ENCODE peak calls at places on chromosomes 7 and 10, in ten cellular contexts. C, N, Z, X, R, T, J, H, V and Y are unnamed samples.
A peak's percentile ranks its signal among the peaks of the same experiment; 100 is the strongest.

GRCh38 chr7:127578036-127578684 is 7.2 kb downstream of the GCC1 start:
- DNase-seq in C (no peak), N (no peak), Z (no peak), X (peak; percentile 33), R (peak; percentile 16), T (no peak), J (no peak), H (no peak), V (no peak), Y (no peak)

GRCh38 chr10:69061305-69062161 is 26.4 kb upstream of the SRGN start:
- DNase-seq in C (no peak), N (no peak), Z (no peak), X (no peak), R (no peak), T (no peak), J (peak; percentile 99), H (peak; percentile 73), V (no peak), Y (no peak)

GRCh38 chr7:41232086-41232485 is 470.8 kb downstream of the INHBA start:
- DNase-seq in C (no peak), N (no peak), Z (no peak), X (no peak), R (no peak), T (no peak), J (no peak), H (no peak), V (no peak), Y (no peak)

GRCh38 chr10:55065185-55065584 is 264.2 kb upstream of the PCDH15 start:
- DNase-seq in C (no peak), N (no peak), Z (no peak), X (peak; percentile 3), R (no peak), T (no peak), J (no peak), H (no peak), V (no peak), Y (no peak)

GRCh38 chr10:103677486-103677885 is 177.9 kb downstream of the SH3PXD2A start:
- DNase-seq in C (no peak), N (no peak), Z (no peak), X (no peak), R (no peak), T (no peak), J (no peak), H (no peak), V (no peak), Y (no peak)

GRCh38 chr10:13990918-13991317 is 339.8 kb downstream of the FRMD4A start:
- DNase-seq in C (peak; percentile 22), N (no peak), Z (no peak), X (no peak), R (no peak), T (no peak), J (no peak), H (no peak), V (no peak), Y (no peak)

GRCh38 chr7:139596626-139597025 is 73.1 kb downstream of the CLEC2L start:
- DNase-seq in C (no peak), N (no peak), Z (no peak), X (no peak), R (no peak), T (no peak), J (no peak), H (no peak), V (no peak), Y (no peak)

GRCh38 chr10:82815680-82816079 is 940.7 kb downstream of the NRG3 start:
- DNase-seq in C (no peak), N (no peak), Z (no peak), X (no peak), R (no peak), T (no peak), J (no peak), H (no peak), V (no peak), Y (no peak)

GRCh38 chr7:64642046-64642445 is 23.9 kb upstream of the ZNF107 start:
- DNase-seq in C (no peak), N (no peak), Z (no peak), X (no peak), R (no peak), T (no peak), J (no peak), H (no peak), V (no peak), Y (no peak)

GRCh38 chr10:111709630-111710029 is 473.9 kb downstream of the GPAM start:
- DNase-seq in C (no peak), N (no peak), Z (no peak), X (no peak), R (no peak), T (no peak), J (no peak), H (no peak), V (no peak), Y (no peak)

GRCh38 chr10:74683067-74683466 is 143.3 kb upstream of the KAT6B start:
- DNase-seq in C (no peak), N (no peak), Z (no peak), X (no peak), R (no peak), T (no peak), J (no peak), H (no peak), V (no peak), Y (no peak)

GRCh38 chr7:101727184-101727583 is 90.2 kb upstream of the CUX1 start:
- DNase-seq in C (no peak), N (no peak), Z (no peak), X (no peak), R (no peak), T (no peak), J (no peak), H (no peak), V (no peak), Y (no peak)

GRCh38 chr10:95496246-95496911 is 64.8 kb downstream of the SORBS1 start:
- DNase-seq in C (no peak), N (no peak), Z (no peak), X (no peak), R (no peak), T (no peak), J (no peak), H (no peak), V (no peak), Y (no peak)

GRCh38 chr7:45185028-45185863 is 27.7 kb downstream of the RAMP3 start:
- DNase-seq in C (no peak), N (peak; percentile 43), Z (no peak), X (no peak), R (no peak), T (no peak), J (no peak), H (no peak), V (no peak), Y (no peak)

GRCh38 chr7:35313575-35313974 is 59.7 kb upstream of the TBX20 start:
- DNase-seq in C (no peak), N (no peak), Z (no peak), X (no peak), R (no peak), T (no peak), J (no peak), H (peak; percentile 34), V (no peak), Y (no peak)

GRCh38 chr10:15864419-15864818 is 4.1 kb upstream of the MINDY3 start:
- DNase-seq in C (no peak), N (no peak), Z (no peak), X (no peak), R (no peak), T (no peak), J (no peak), H (no peak), V (no peak), Y (no peak)

GRCh38 chr7:151711906-151712771 is 164.8 kb downstream of the PRKAG2 start:
- DNase-seq in C (no peak), N (no peak), Z (no peak), X (no peak), R (no peak), T (no peak), J (no peak), H (no peak), V (no peak), Y (no peak)

GRCh38 chr7:46281071-46281470 is 360.0 kb upstream of the IGFBP3 start:
- DNase-seq in C (no peak), N (no peak), Z (no peak), X (no peak), R (no peak), T (no peak), J (no peak), H (no peak), V (no peak), Y (no peak)

GRCh38 chr10:13839430-13839986 is 252.7 kb downstream of the PRPF18 start:
- DNase-seq in C (no peak), N (no peak), Z (no peak), X (peak; percentile 87), R (no peak), T (no peak), J (peak; percentile 73), H (no peak), V (no peak), Y (no peak)

GRCh38 chr7:516606-517456 is 2.8 kb downstream of the PDGFA start:
- DNase-seq in C (no peak), N (peak; percentile 83), Z (peak; percentile 54), X (peak; percentile 74), R (no peak), T (no peak), J (no peak), H (no peak), V (peak; percentile 31), Y (no peak)

GRCh38 chr10:91115618-91116390 is 104.7 kb upstream of the PCGF5 start:
- DNase-seq in C (no peak), N (no peak), Z (no peak), X (no peak), R (no peak), T (no peak), J (no peak), H (no peak), V (no peak), Y (no peak)

GRCh38 chr7:40571796-40572195 is 437.0 kb downstream of the SUGCT start:
- DNase-seq in C (no peak), N (peak; percentile 4), Z (no peak), X (peak; percentile 54), R (no peak), T (no peak), J (no peak), H (no peak), V (no peak), Y (no peak)

GRCh38 chr7:1030444-1031070 is 13.8 kb upstream of the GPR146 start:
- DNase-seq in C (no peak), N (peak; percentile 67), Z (no peak), X (no peak), R (no peak), T (no peak), J (no peak), H (no peak), V (no peak), Y (no peak)

GRCh38 chr10:33347227-33347626 is 12.8 kb upstream of the NRP1 start:
- DNase-seq in C (no peak), N (no peak), Z (no peak), X (no peak), R (no peak), T (no peak), J (no peak), H (no peak), V (no peak), Y (no peak)

GRCh38 chr10:131825960-131826650 is 74.7 kb upstream of the PPP2R2D start:
- DNase-seq in C (no peak), N (no peak), Z (no peak), X (no peak), R (no peak), T (no peak), J (no peak), H (no peak), V (peak; percentile 3), Y (no peak)

GRCh38 chr10:75195035-75195763 is 15.4 kb upstream of the VDAC2 start:
- DNase-seq in C (no peak), N (no peak), Z (no peak), X (no peak), R (no peak), T (no peak), J (no peak), H (no peak), V (no peak), Y (no peak)

GRCh38 chr10:124545346-124545745 is 83.7 kb downstream of the LHPP start:
- DNase-seq in C (no peak), N (peak; percentile 66), Z (no peak), X (no peak), R (no peak), T (no peak), J (no peak), H (no peak), V (no peak), Y (no peak)

GRCh38 chr7:155765458-155765857 is 46.8 kb downstream of the SHH start:
- DNase-seq in C (no peak), N (no peak), Z (no peak), X (no peak), R (no peak), T (no peak), J (no peak), H (no peak), V (no peak), Y (no peak)